ENCODE peak calls at places on chromosomes 4 and X, in four cellular contexts. H is WTC11, K is GM12878, Y is HepG2. M is an unnamed sample.

GRCh38 chrX:3326721-3327120 is 19.7 kb downstream of the MXRA5 start:
- DNase-seq in H (no peak), K (no peak), Y (no peak), M (no peak)

GRCh38 chr4:132540797-132541196 is 608.3 kb upstream of the PCDH10 start:
- DNase-seq in Y (no peak), K (no peak), H (no peak), M (no peak)

GRCh38 chr4:97662133-97662532 is 481.1 kb downstream of the STPG2 start:
- DNase-seq in H (no peak), K (no peak), Y (no peak), M (no peak)

GRCh38 chr4:121696140-121696640 is 590 bp downstream of the ANXA5 start:
- DNase-seq in H (peak), Y (peak), K (no peak), M (peak)

GRCh38 chr4:95167809-95168208 is 381.0 kb downstream of the UNC5C start:
- DNase-seq in K (no peak), H (no peak), Y (no peak), M (no peak)

GRCh38 chrX:105821471-105822081 is 763 bp upstream of the NRK start:
- DNase-seq in Y (no peak), H (peak), K (no peak), M (no peak)

GRCh38 chr4:41844327-41844726 is 90.9 kb upstream of the TMEM33 start:
- DNase-seq in Y (no peak), K (no peak), H (no peak), M (no peak)

GRCh38 chr4:151195801-151196200 is 81.2 kb upstream of the PRSS48 start:
- DNase-seq in H (no peak), K (no peak), Y (no peak), M (no peak)

GRCh38 chr4:118968006-118968405 is 79.4 kb downstream of the SYNPO2 start:
- DNase-seq in Y (no peak), K (peak), H (peak), M (no peak)

GRCh38 chr4:95050980-95051688 is 293.4 kb downstream of the BMPR1B start:
- DNase-seq in K (no peak), H (peak), Y (no peak), M (no peak)

GRCh38 chr4:60945641-60946040 is 254.5 kb upstream of the ADGRL3 start:
- DNase-seq in H (no peak), K (no peak), Y (no peak), M (no peak)

GRCh38 chr4:66266035-66266434 is 595.7 kb upstream of the EPHA5 start:
- DNase-seq in K (no peak), Y (no peak), H (peak), M (no peak)

GRCh38 chrX:50747471-50747900 is 66.5 kb downstream of the SHROOM4 start:
- DNase-seq in H (peak), K (no peak), Y (peak), M (peak)

GRCh38 chr4:16123356-16124084 is 39.7 kb upstream of the PROM1 start:
- DNase-seq in Y (no peak), K (no peak), H (no peak), M (no peak)

GRCh38 chrX:67353651-67354370 is 190.0 kb upstream of the AR start:
- DNase-seq in K (no peak), H (no peak), Y (no peak), M (no peak)

GRCh38 chrX:7950865-7951264 is 23.7 kb upstream of the PNPLA4 start:
- DNase-seq in K (peak), H (no peak), Y (no peak), M (no peak)

GRCh38 chr4:137543198-137543597 is 10.9 kb upstream of the PCDH18 start:
- DNase-seq in H (peak), Y (no peak), K (no peak), M (no peak)

GRCh38 chr4:110878413-110878812 is 255.5 kb upstream of the PITX2 start:
- DNase-seq in K (no peak), Y (no peak), H (no peak), M (no peak)

GRCh38 chr4:94564252-94564651 is 112.5 kb downstream of the PDLIM5 start:
- DNase-seq in Y (peak), K (no peak), H (no peak), M (no peak)

GRCh38 chr4:16952462-16952871 is 54.0 kb upstream of the LDB2 start:
- DNase-seq in K (no peak), H (no peak), Y (no peak), M (no peak)

GRCh38 chrX:136694491-136695087 is 46.6 kb downstream of the CD40LG start:
- DNase-seq in K (no peak), H (no peak), Y (peak), M (peak)

GRCh38 chrX:78314561-78314960 is 12.8 kb downstream of the CYSLTR1 start:
- DNase-seq in K (no peak), Y (no peak), H (no peak), M (no peak)

GRCh38 chrX:81957318-81957717 is 755.4 kb downstream of the SH3BGRL start:
- DNase-seq in K (no peak), H (no peak), Y (no peak), M (no peak)
- TF ChIP-seq TCF7 in K (no peak), H (no peak), Y (no peak), M (no peak)

DNA sequence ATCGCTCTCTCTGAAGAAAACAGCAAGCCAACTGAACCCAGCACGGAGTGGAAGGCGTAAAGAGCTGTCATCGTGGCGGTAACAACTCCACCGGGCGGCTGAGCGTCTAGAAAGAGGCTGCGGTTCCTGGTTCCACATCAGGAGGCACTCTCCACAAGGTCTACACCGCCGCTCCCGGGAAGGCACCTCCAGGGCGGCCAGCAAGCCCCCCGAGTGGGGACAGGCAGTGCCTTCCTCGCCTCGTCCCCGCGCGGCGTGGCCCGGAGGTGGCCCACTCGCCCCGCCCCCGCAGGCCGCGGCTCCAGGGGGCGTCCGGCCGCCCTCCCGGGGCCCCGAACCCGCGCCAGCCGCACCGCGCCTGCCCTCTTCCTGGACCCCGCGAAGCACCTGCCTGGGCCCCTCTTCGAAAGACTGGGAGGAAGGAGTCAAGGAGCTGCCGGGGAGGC is 747 bp downstream of the KLHL8 start:
- DNase-seq in K (no peak), Y (peak), H (peak), M (peak)
- TF ChIP-seq TCF7 in K (no peak), Y (no peak), H (no peak), M (no peak)

GRCh38 chr4:86963697-86964096 is 28.9 kb downstream of the AFF1 start:
- DNase-seq in Y (no peak), K (no peak), H (no peak), M (no peak)

GRCh38 chr4:86961605-86962295 is 26.9 kb downstream of the AFF1 start:
- DNase-seq in H (no peak), Y (no peak), K (peak), M (peak)

GRCh38 chr4:86959588-86960500 is 25.0 kb downstream of the AFF1 start:
- DNase-seq in K (no peak), H (peak), Y (no peak), M (no peak)

GRCh38 chr4:86961103-86961502 is 26.3 kb downstream of the AFF1 start:
- DNase-seq in Y (no peak), K (no peak), H (no peak), M (no peak)

GRCh38 chr4:86960557-86960959 is 25.7 kb downstream of the AFF1 start:
- DNase-seq in K (no peak), Y (peak), H (no peak), M (no peak)
- TF ChIP-seq TCF7 in K (no peak), Y (no peak), H (no peak), M (no peak)

DNA sequence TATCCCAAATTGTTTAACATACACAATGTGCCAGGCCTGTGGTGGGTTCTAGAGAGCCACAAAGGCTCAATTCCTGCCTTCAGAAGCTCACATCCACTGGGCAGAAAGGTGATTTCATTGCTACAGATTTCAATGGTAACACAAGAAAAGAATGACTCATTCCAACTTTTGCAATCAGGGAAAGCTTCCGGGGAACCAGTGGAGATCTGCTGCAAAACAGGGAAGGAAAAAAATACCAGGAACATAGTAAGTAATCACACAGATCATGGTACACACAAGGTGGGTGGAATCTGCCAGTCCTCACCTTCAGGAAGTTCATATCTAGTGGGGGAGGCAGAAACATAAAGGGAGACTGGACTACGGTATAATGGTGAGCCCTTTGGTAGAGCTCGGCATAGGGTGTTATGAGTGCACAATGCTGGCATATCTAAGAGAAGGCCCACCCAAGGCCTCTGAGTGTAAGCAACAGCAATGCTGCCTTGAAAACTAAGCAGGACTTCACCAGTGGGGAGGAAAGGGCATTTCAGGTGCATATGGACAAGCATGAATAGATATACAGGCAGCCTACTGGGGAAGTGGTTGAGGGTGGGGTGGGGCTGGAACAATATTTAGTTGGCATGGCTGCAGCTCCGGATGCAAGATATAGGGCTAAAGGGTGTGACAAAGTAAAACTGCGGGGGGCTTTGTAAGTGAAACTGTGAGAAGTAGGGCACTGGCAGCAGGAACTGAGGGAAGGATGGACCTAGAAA is 24.2 kb downstream of the GPRIN3 start:
- DNase-seq in Y (peak), K (no peak), H (no peak), M (no peak)
- TF ChIP-seq TCF7 in Y (no peak), K (no peak), H (no peak), M (no peak)

GRCh38 chr4:87270144-87270543 is 49.7 kb upstream of the KLHL8 start:
- DNase-seq in H (peak), Y (peak), K (no peak), M (peak)
- TF ChIP-seq TCF7 in H (no peak), Y (no peak), K (no peak), M (no peak)

DNA sequence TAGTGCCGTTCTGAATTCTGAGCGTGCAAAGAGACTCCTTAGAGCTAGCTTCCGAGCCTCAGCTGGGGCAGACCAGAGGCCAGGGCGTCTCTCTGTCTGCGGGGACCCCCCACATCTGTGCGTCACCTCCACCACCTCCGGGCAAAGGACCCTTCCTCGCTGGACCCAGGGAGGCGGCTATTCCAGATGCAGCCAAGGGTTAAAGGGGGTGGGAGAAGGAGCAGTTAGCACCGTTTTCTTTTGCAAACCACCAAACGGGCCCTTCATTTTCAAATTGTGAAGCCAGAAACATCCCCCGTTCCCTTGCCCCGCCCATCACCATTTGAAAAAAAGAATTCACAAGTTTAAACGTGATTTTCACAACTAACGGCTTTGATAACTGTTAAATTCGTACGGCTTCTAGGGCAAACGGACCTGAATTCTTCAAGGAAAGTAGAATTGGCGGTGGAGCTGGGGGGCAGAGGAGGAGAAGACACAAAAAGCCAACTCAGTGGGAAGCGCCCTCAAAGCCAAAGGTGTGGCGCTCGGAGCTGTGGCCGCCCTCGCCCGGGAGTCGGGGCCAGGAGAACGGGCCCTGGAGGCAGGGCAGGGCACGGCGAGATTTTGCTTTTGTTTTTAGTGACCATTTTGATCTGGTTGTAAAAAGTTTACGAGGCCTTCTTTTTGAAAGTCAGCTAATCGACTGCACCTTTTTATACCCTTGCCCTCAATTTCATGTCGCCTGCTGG is 3.3 kb upstream of the PDGFRA start:
- DNase-seq in H (peak), K (no peak), Y (no peak), M (no peak)
- TF ChIP-seq TCF7 in H (no peak), K (no peak), Y (no peak), M (no peak)

DNA sequence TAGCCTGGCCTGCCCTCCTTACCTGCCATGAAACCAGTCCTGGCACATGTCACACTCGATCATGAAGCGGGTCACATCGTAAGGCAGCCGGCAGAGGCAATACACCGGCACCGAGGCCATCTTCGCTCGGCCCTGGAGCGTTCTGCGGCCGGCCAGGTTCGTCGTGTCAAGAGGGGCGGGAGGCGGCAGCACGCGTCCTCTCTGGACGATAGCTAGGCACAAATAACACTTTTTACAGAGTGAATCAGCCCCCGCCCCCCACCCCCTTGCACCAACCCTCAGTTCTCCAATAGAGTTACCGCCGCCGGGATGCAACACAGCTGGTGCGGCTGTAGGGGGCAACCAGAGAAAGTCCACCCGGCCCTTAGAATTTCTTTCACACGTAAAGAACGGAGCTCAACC is 1.7 kb downstream of the PHF8 start:
- DNase-seq in H (peak), Y (peak), K (no peak), M (peak)
- TF ChIP-seq TCF7 in H (no peak), Y (no peak), K (no peak), M (no peak)